ENCODE peak calls at places on chromosomes 16 and 17, in six cellular contexts. W is KG1; N is GM23338; G is CD4-positive, alpha-beta T cell; H is cardiac fibroblast; A is HEK293T. D is an unnamed sample.
A peak's percentile ranks its signal among the peaks of the same experiment; 100 is the strongest.

GRCh38 chr17:37322106-37322505 is 53.7 kb upstream of the C17orf78 start:
- DNase-seq in W (no peak), N (no peak), G (no peak), H (no peak), A (no peak), D (no peak)

GRCh38 chr16:70601576-70602575 is 44.5 kb upstream of the IL34 start:
- DNase-seq in W (no peak), N (no peak), G (no peak), H (peak; percentile 59), A (peak; percentile 4), D (no peak)

GRCh38 chr16:23679986-23680336 is 1.3 kb downstream of the PLK1 start:
- DNase-seq in W (no peak), N (peak; percentile 24), G (no peak), H (no peak), A (no peak), D (no peak)

GRCh38 chr16:13994239-13995106 is 74.5 kb downstream of the ERCC4 start:
- DNase-seq in W (no peak), N (no peak), G (no peak), H (no peak), A (no peak), D (no peak)

GRCh38 chr17:49224198-49224996 is 6.2 kb downstream of the PHOSPHO1 start:
- DNase-seq in W (no peak), N (peak; percentile 80), G (no peak), H (no peak), A (no peak), D (no peak)

GRCh38 chr17:13182450-13182849 is 164.6 kb upstream of the ELAC2 start:
- DNase-seq in W (no peak), N (no peak), G (no peak), H (no peak), A (no peak), D (no peak)

GRCh38 chr17:32142857-32143524 is 689 bp downstream of the RHOT1 start:
- DNase-seq in W (no peak), N (peak; percentile 85), G (no peak), H (peak; percentile 78), A (peak; percentile 28), D (peak; percentile 63)

GRCh38 chr17:75624021-75624420 is 9.2 kb upstream of the SMIM5 start:
- DNase-seq in W (no peak), N (no peak), G (no peak), H (no peak), A (no peak), D (no peak)

GRCh38 chr16:9159839-9160550 is 68.6 kb downstream of the HAPSTR1 start:
- DNase-seq in W (no peak), N (peak; percentile 93), G (no peak), H (peak; percentile 50), A (peak; percentile 69), D (peak; percentile 62)

GRCh38 chr16:51353055-51353454 is 202.0 kb upstream of the SALL1 start:
- DNase-seq in W (no peak), N (no peak), G (no peak), H (no peak), A (no peak), D (no peak)

GRCh38 chr16:25596194-25596593 is 95.6 kb upstream of the HS3ST4 start:
- DNase-seq in W (no peak), N (no peak), G (no peak), H (no peak), A (no peak), D (no peak)

GRCh38 chr16:75589301-75589700 is 23.1 kb downstream of the GABARAPL2 start:
- DNase-seq in W (no peak), N (no peak), G (no peak), H (no peak), A (no peak), D (no peak)

GRCh38 chr17:81456798-81457197 is 55.8 kb downstream of the ACTG1 start:
- DNase-seq in W (no peak), N (no peak), G (no peak), H (no peak), A (no peak), D (no peak)

D was measured in fibroblast of mammary gland.